ENCODE peak calls at places on chromosome 11, in nine cellular contexts. M, K, S, E, J, H, D, X and W are unnamed samples.

GRCh38 chr11:86214710-86215109 is 29.8 kb upstream of the EED start:
- DNase-seq in H (peak), E (no peak), X (no peak), D (peak), M (no peak), K (no peak), S (no peak), J (no peak), W (no peak)

GRCh38 chr11:122791836-122792235 is 46.5 kb upstream of the CRTAM start:
- DNase-seq in K (no peak), M (no peak), H (no peak), D (no peak), S (no peak), J (no peak), E (peak), X (no peak), W (no peak)

GRCh38 chr11:12556155-12556554 is 118.1 kb upstream of the TEAD1 start:
- DNase-seq in K (no peak), H (no peak), M (no peak), S (no peak), D (no peak), J (no peak), X (no peak), E (peak), W (no peak)

GRCh38 chr11:8267831-8268529 is 4.3 kb upstream of the LMO1 start:
- DNase-seq in X (no peak), J (peak), M (no peak), K (peak), E (no peak), D (no peak), S (peak), H (no peak), W (peak)

GRCh38 chr11:1743587-1744136 is 6.7 kb downstream of the IFITM10 start:
- DNase-seq in M (no peak), J (no peak), X (no peak), H (no peak), E (no peak), K (peak), D (no peak), S (peak), W (no peak)

GRCh38 chr11:43789700-43790443 is 90.8 kb upstream of the ALKBH3 start:
- DNase-seq in H (peak), S (no peak), E (peak), K (no peak), J (no peak), D (no peak), X (peak), M (no peak), W (no peak)

GRCh38 chr11:19228956-19229355 is 11.8 kb downstream of the E2F8 start:
- DNase-seq in D (no peak), M (no peak), H (no peak), J (no peak), K (no peak), X (no peak), S (no peak), E (no peak), W (no peak)

GRCh38 chr11:64131657-64132387 is 34.1 kb downstream of the MACROD1 start:
- DNase-seq in S (no peak), D (no peak), E (no peak), J (no peak), M (no peak), K (no peak), X (no peak), H (no peak), W (no peak)

GRCh38 chr11:77158041-77158695 is 30.1 kb downstream of the MYO7A start:
- DNase-seq in M (no peak), E (no peak), D (no peak), K (no peak), H (no peak), S (no peak), X (no peak), J (no peak), W (no peak)

GRCh38 chr11:47964546-47964945 is 15.8 kb upstream of the PTPRJ start:
- DNase-seq in S (no peak), D (no peak), M (no peak), J (no peak), H (no peak), K (no peak), E (no peak), X (no peak), W (no peak)

GRCh38 chr11:100791873-100792272 is 104.8 kb downstream of the ARHGAP42 start:
- DNase-seq in H (peak), M (no peak), X (no peak), S (no peak), J (no peak), K (no peak), D (no peak), E (peak), W (no peak)

GRCh38 chr11:41319434-41319833 is 140.0 kb downstream of the LRRC4C start:
- DNase-seq in M (no peak), D (no peak), X (no peak), K (no peak), J (no peak), H (no peak), S (no peak), E (no peak), W (no peak)

GRCh38 chr11:46387919-46388618 is 3.5 kb downstream of the CHRM4 start:
- DNase-seq in E (no peak), M (no peak), S (no peak), X (no peak), D (no peak), H (no peak), J (no peak), K (peak), W (no peak)

GRCh38 chr11:130765951-130766649 is 150.2 kb downstream of the SNX19 start:
- DNase-seq in J (no peak), X (no peak), D (peak), E (no peak), M (no peak), H (no peak), S (no peak), K (no peak), W (no peak)

GRCh38 chr11:62069374-62069773 is 54.4 kb upstream of the INCENP start:
- DNase-seq in D (peak), H (no peak), J (no peak), E (no peak), X (no peak), M (no peak), S (no peak), K (peak), W (no peak)

GRCh38 chr11:69537855-69538640 is 56.6 kb downstream of the LINC01488 start:
- DNase-seq in S (peak), E (no peak), K (peak), M (no peak), J (no peak), D (no peak), H (no peak), X (no peak), W (no peak)

GRCh38 chr11:86955111-86955673 is at the start of gene FZD4:
- DNase-seq in S (peak), D (peak), E (peak), J (peak), X (peak), H (peak), M (peak), K (peak), W (no peak)

GRCh38 chr11:116215471-116216113 is 557.2 kb downstream of the BUD13 start:
- DNase-seq in J (no peak), K (no peak), M (no peak), E (no peak), D (peak), S (peak), H (no peak), X (no peak), W (peak)

GRCh38 chr11:59263225-59263894 is 50.6 kb upstream of the MPEG1 start:
- DNase-seq in K (peak), X (peak), S (peak), J (no peak), D (peak), H (peak), M (no peak), E (no peak), W (no peak)

GRCh38 chr11:15136166-15136565 is 21.4 kb downstream of the INSC start:
- DNase-seq in S (no peak), X (no peak), J (no peak), K (no peak), H (no peak), E (no peak), M (no peak), D (no peak), W (peak)

GRCh38 chr11:29333993-29334780 is 682.6 kb downstream of the KCNA4 start:
- DNase-seq in M (no peak), K (no peak), X (peak), H (peak), D (peak), E (peak), S (no peak), J (peak), W (peak)

GRCh38 chr11:127000991-127001390 is 421 bp upstream of the KIRREL3 start:
- DNase-seq in D (no peak), M (no peak), E (no peak), H (no peak), K (no peak), S (no peak), J (no peak), X (no peak), W (no peak)

GRCh38 chr11:56932572-56933235 is 56.0 kb upstream of the OR5AK2 start:
- DNase-seq in D (no peak), J (no peak), X (peak), E (peak), S (no peak), K (no peak), H (peak), M (no peak), W (no peak)

GRCh38 chr11:9687736-9688494 is 24.0 kb downstream of the SWAP70 start:
- DNase-seq in X (no peak), E (peak), J (no peak), H (no peak), D (no peak), M (no peak), S (no peak), K (no peak), W (no peak)

GRCh38 chr11:128246364-128247234 is 340.8 kb downstream of the ETS1 start:
- DNase-seq in E (peak), D (no peak), X (no peak), K (no peak), J (peak), H (no peak), M (no peak), S (no peak), W (no peak)

GRCh38 chr11:8604078-8604723 is 10.2 kb upstream of the STK33 start:
- DNase-seq in E (peak), D (peak), M (no peak), X (peak), H (peak), J (peak), S (peak), K (no peak), W (peak)

GRCh38 chr11:130094614-130095013 is 24.9 kb downstream of the APLP2 start:
- DNase-seq in H (no peak), M (no peak), E (no peak), S (no peak), J (no peak), D (no peak), X (no peak), K (no peak), W (no peak)

GRCh38 chr11:6443269-6444003 is 2.6 kb upstream of the HPX start:
- DNase-seq in S (peak), H (peak), E (peak), J (peak), M (no peak), X (no peak), D (peak), K (peak), W (no peak)

GRCh38 chr11:104625246-104625645 is 273.0 kb downstream of the CASP12 start:
- DNase-seq in D (no peak), S (no peak), K (no peak), H (peak), M (no peak), X (no peak), J (no peak), E (peak), W (no peak)

GRCh38 chr11:75553182-75553581 is 8.9 kb upstream of the SERPINH1 start:
- DNase-seq in M (no peak), H (no peak), S (no peak), D (no peak), X (no peak), K (no peak), E (no peak), J (no peak), W (no peak)

GRCh38 chr11:93267383-93267782 is 63.2 kb upstream of the DEUP1 start:
- DNase-seq in X (no peak), D (no peak), J (no peak), K (no peak), H (no peak), M (no peak), S (no peak), E (no peak), W (no peak)

GRCh38 chr11:10993186-10993585 is 135.3 kb upstream of the ZBED5 start:
- DNase-seq in M (no peak), H (peak), K (no peak), E (no peak), D (no peak), J (no peak), X (no peak), S (no peak), W (no peak)

GRCh38 chr11:120657306-120658070 is 145.9 kb downstream of the GRIK4 start:
- DNase-seq in X (no peak), S (peak), M (no peak), K (no peak), D (peak), H (no peak), E (no peak), J (no peak), W (no peak)

GRCh38 chr11:118212131-118212725 is 12.6 kb downstream of the JAML start:
- DNase-seq in S (peak), H (no peak), E (no peak), K (no peak), J (no peak), X (no peak), M (no peak), D (no peak), W (no peak)
- H3K4me3 ChIP-seq in S (no peak), H (no peak), E (no peak), K (no peak), J (no peak), X (no peak), M (no peak), D (no peak), W (no peak)

GRCh38 chr11:125625225-125625593 is 246 bp downstream of the CHEK1 start:
- DNase-seq in M (no peak), E (no peak), J (no peak), H (no peak), S (peak), K (no peak), D (no peak), X (no peak), W (no peak)

GRCh38 chr11:125624756-125625213 is at the start of gene CHEK1:
- DNase-seq in E (no peak), M (no peak), S (no peak), D (no peak), X (no peak), K (no peak), J (no peak), H (no peak), W (no peak)

GRCh38 chr11:125625594-125626380 is 824 bp downstream of the CHEK1 start:
- DNase-seq in H (peak), X (peak), J (peak), K (peak), M (peak), D (peak), E (peak), S (peak), W (peak)

GRCh38 chr11:125626381-125626950 is 1.5 kb downstream of the CHEK1 start:
- DNase-seq in J (no peak), H (no peak), X (no peak), S (no peak), D (peak), E (no peak), M (no peak), K (no peak), W (peak)

DNA sequence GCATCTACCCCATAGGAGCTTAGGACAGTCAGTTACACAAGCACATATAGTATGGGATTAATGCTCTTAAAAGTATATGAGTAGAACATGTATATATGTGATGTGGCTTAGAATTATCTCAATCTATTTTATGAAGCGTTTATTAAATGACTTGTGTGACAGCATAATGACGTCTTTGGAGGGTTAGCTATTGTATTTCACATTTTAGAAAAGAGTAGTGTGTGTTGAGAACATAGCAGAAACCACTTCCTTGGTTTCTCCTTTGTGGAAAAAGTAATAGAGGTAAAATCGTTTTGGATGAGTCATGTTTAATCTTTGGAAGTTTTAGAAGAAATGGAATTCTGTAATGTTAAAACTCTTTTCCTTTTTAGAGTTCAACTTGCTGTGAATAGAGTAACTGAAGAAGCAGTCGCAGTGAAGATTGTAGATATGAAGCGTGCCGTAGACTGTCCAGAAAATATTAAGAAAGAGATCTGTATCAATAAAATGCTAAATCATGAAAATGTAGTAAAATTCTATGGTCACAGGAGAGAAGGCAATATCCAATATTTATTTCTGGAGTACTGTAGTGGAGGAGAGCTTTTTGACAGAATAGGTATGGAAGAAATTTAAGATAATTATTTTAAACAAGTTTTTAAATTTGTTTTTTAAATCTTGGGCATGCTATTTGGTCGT is 2.4 kb downstream of the CHEK1 start:
- DNase-seq in D (no peak), H (peak), J (no peak), E (peak), M (no peak), X (no peak), K (no peak), S (no peak), W (no peak)
- H3K4me3 ChIP-seq in D (peak), H (peak), J (peak), E (peak), M (no peak), X (peak), K (no peak), S (peak), W (peak)

DNA sequence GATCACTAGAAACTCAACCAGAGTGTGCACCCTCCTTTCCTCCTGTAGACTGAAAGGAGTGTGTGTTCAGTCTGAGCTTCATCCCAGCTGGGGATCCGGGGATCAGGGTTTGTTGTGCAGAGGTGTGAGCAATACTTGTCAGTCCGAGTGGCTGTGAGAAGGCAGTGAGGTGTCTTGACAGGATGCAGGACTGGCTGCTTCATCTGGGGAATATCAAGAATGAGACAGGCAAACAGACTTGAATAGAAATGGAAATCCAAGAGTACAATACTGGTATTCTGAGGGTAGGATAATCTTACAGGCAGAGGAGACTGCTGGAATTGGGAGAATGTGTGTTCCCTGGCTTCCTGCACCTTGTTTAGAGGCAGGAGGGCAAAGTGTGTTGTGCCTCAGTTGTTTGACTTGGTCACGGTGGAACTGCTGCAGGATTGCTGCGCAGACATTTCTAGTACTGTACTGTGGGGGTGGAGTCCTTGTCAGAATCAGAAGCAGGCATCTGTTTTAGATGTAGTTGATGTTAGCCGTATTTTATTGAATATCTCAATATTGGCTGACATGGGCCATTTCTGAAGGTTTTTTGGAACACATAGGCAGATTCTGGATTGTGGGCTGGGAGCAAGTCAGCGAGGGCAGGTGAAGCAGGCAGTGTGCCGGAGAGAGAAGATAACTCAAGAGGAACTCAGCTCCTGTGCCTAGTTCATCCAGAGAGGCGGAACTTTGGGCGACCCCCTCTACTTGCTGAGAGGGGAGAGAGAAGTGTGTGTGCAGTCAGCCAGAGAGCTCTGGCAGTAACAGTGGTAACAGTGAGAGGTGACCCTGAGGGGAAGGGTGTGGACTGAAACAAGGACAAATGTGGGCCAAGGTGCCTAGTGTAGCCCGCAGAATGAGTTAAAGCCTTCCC is 27.1 kb upstream of the GRK2 start:
- DNase-seq in K (no peak), D (no peak), J (no peak), M (no peak), X (no peak), S (no peak), H (peak), E (peak), W (no peak)
- H3K4me3 ChIP-seq in K (peak), D (peak), J (peak), M (no peak), X (peak), S (peak), H (peak), E (peak), W (peak)

GRCh38 chr11:113410414-113411135 is 23.0 kb downstream of the ANKK1 start:
- DNase-seq in S (no peak), X (no peak), E (no peak), K (peak), D (no peak), M (no peak), H (no peak), J (no peak), W (no peak)
- H3K4me3 ChIP-seq in S (no peak), X (no peak), E (no peak), K (no peak), D (no peak), M (no peak), H (no peak), J (no peak), W (no peak)

GRCh38 chr11:65931773-65932557 is 12.7 kb downstream of the DRAP1 start:
- DNase-seq in D (no peak), H (no peak), X (no peak), K (no peak), J (no peak), E (peak), M (no peak), S (no peak), W (no peak)

GRCh38 chr11:65925397-65925796 is 6.2 kb downstream of the DRAP1 start:
- DNase-seq in D (no peak), S (no peak), M (no peak), H (no peak), J (no peak), K (no peak), X (no peak), E (no peak), W (no peak)

GRCh38 chr11:65928667-65929066 is 9.4 kb downstream of the DRAP1 start:
- DNase-seq in D (peak), X (no peak), J (no peak), H (no peak), M (no peak), K (no peak), S (no peak), E (no peak), W (no peak)

GRCh38 chr11:65932558-65932919 is 12.7 kb upstream of the TSGA10IP start:
- DNase-seq in E (peak), K (no peak), D (no peak), J (no peak), X (no peak), H (no peak), M (no peak), S (no peak), W (no peak)

DNA sequence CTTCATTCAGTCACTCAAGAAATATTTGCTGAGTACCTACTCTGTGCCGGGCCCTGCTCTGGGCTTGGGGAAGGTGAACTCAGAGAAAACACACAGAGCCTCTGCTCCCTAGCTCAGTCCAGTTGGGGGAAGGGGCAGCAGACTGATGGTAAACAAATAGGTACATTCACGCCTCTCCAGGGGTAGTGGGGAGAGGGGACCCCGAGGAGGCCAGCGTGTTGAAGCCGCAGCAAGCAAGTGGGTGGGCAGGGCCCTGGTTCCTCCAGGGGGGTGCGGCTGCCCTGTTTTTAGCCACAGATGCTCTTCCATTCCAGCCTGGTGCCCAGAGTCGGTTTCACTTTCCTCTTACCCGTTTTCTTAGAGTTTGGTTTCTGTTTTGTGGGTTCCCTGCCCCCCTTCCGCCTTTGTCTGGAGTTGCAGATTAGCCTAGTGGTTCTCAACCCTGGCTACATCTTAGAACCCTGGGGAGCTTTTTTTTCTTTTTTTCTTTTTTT is 8.7 kb downstream of the DRAP1 start:
- DNase-seq in K (peak), M (no peak), X (no peak), J (no peak), S (no peak), D (peak), H (no peak), E (peak), W (peak)
- H3K4me3 ChIP-seq in K (peak), M (no peak), X (no peak), J (no peak), S (no peak), D (peak), H (no peak), E (no peak), W (peak)